ENCODE peak calls at places on chromosomes 3 and 15, in five cellular contexts. J is NCI-H2081 treated with DMSO at 0.1 percent for 48 hours, G is cerebellum, Z is spleen, N is GM03348. V is an unnamed sample.

GRCh38 chr15:92810418-92811138 is 89.5 kb upstream of the CHD2 start:
- DNase-seq in J (peak), G (peak), Z (peak), N (peak), V (peak)

GRCh38 chr3:45635475-45636256 is 41.1 kb downstream of the LIMD1 start:
- DNase-seq in J (no peak), G (no peak), Z (no peak), N (peak), V (no peak)

GRCh38 chr3:144028798-144029411 is 57.3 kb downstream of the DIPK2A start:
- DNase-seq in J (no peak), G (no peak), Z (no peak), N (no peak), V (no peak)

GRCh38 chr3:171261487-171261886 is 198.7 kb downstream of the TNIK start:
- DNase-seq in J (no peak), G (no peak), Z (no peak), N (no peak), V (no peak)

GRCh38 chr3:38168988-38169363 is 3.6 kb downstream of the OXSR1 start:
- DNase-seq in J (no peak), G (no peak), Z (no peak), N (peak), V (no peak)

GRCh38 chr3:40714771-40715170 is 190.0 kb downstream of the ZNF621 start:
- DNase-seq in J (no peak), G (no peak), Z (no peak), N (no peak), V (no peak)

GRCh38 chr3:61524933-61525332 is 36.4 kb upstream of the PTPRG start:
- DNase-seq in J (no peak), G (no peak), Z (no peak), N (no peak), V (no peak)

GRCh38 chr3:179460260-179460659 is 9.0 kb upstream of the GNB4 start:
- DNase-seq in J (no peak), G (no peak), Z (no peak), N (no peak), V (no peak)

GRCh38 chr3:62090519-62090918 is 282.8 kb downstream of the FEZF2 start:
- DNase-seq in J (no peak), G (no peak), Z (no peak), N (no peak), V (no peak)

GRCh38 chr3:50587806-50588758 is 18.8 kb downstream of the HEMK1 start:
- DNase-seq in J (no peak), G (no peak), Z (no peak), N (no peak), V (no peak)

GRCh38 chr3:185734725-185735096 is 90.1 kb downstream of the IGF2BP2 start:
- DNase-seq in J (no peak), G (no peak), Z (no peak), N (no peak), V (no peak)

GRCh38 chr15:62904511-62904910 is 138.0 kb upstream of the TPM1 start:
- DNase-seq in J (no peak), G (no peak), Z (no peak), N (no peak), V (no peak)